ENCODE peak calls at places on chromosomes 6 and 20, in five cellular contexts. P is ACHN, N is aorta, K is AML-193, C is Caco-2. A is an unnamed sample.

GRCh38 chr6:12182676-12183075 is 107.5 kb upstream of the EDN1 start:
- DNase-seq in P (no peak), N (no peak), K (no peak), C (no peak), A (no peak)

GRCh38 chr20:21623074-21623780 is 82.2 kb upstream of the PAX1 start:
- DNase-seq in P (no peak), N (no peak), K (peak; percentile 23), C (no peak), A (no peak)

GRCh38 chr6:44727651-44728630 is 340.4 kb downstream of the CDC5L start:
- DNase-seq in P (no peak), N (no peak), K (no peak), C (no peak), A (no peak)

GRCh38 chr20:3358676-3359340 is 48.7 kb downstream of the DNAAF9 start:
- DNase-seq in P (no peak), N (no peak), K (no peak), C (peak; percentile 47), A (no peak)

GRCh38 chr6:95593025-95593424 is 15.7 kb downstream of the MANEA start:
- DNase-seq in P (peak; percentile 54), N (no peak), K (no peak), C (no peak), A (no peak)

GRCh38 chr6:17580518-17581048 is 19.5 kb upstream of the FAM8A1 start:
- DNase-seq in P (peak; percentile 63), N (peak; percentile 77), K (no peak), C (peak; percentile 71), A (peak; percentile 29)

GRCh38 chr6:149965191-149966020 is 1.7 kb downstream of the ULBP1 start:
- DNase-seq in P (no peak), N (no peak), K (no peak), C (no peak), A (peak; percentile 38)

GRCh38 chr6:155247618-155248017 is 16.2 kb upstream of the CLDN20 start:
- DNase-seq in P (peak; percentile 32), N (no peak), K (no peak), C (peak; percentile 52), A (no peak)

GRCh38 chr20:63522091-63522868 is 1.7 kb downstream of the PPDPF start:
- DNase-seq in P (no peak), N (peak; percentile 57), K (no peak), C (no peak), A (no peak)

GRCh38 chr6:121856296-121856695 is 420.9 kb downstream of the GJA1 start:
- DNase-seq in P (no peak), N (no peak), K (no peak), C (no peak), A (no peak)

GRCh38 chr20:9359561-9360308 is 154.7 kb upstream of the LAMP5 start:
- DNase-seq in P (peak; percentile 36), N (peak; percentile 72), K (peak; percentile 33), C (peak; percentile 62), A (no peak)